ENCODE peak calls at places on chromosomes 5 and 9, in eight cellular contexts. One of them, this sample, is unnamed.

GRCh38 chr9:121975801-121976277 is 117.3 kb downstream of the TTLL11 start:
- DNase-seq in GM23248: peak; percentile 72
- DNase-seq in CD4-positive, alpha-beta memory T cell: no peak
- DNase-seq in tibial artery: no peak
- DNase-seq in aorta: no peak
- DNase-seq in fibroblast of lung: peak; percentile 61
- DNase-seq in ascending aorta: no peak
- DNase-seq in stomach: peak; percentile 50
- DNase-seq in this sample: no peak

GRCh38 chr5:141742144-141742543 is 60.1 kb upstream of the ARAP3 start:
- DNase-seq in GM23248: no peak
- DNase-seq in CD4-positive, alpha-beta memory T cell: no peak
- DNase-seq in tibial artery: no peak
- DNase-seq in aorta: no peak
- DNase-seq in fibroblast of lung: no peak
- DNase-seq in ascending aorta: no peak
- DNase-seq in stomach: no peak
- DNase-seq in this sample: no peak

GRCh38 chr9:110244616-110245015 is 11.7 kb downstream of the TXN start:
- DNase-seq in GM23248: no peak
- DNase-seq in CD4-positive, alpha-beta memory T cell: no peak
- DNase-seq in tibial artery: no peak
- DNase-seq in aorta: no peak
- DNase-seq in fibroblast of lung: no peak
- DNase-seq in ascending aorta: no peak
- DNase-seq in stomach: no peak
- DNase-seq in this sample: no peak

GRCh38 chr5:137263319-137263718 is 235.8 kb downstream of the SPOCK1 start:
- DNase-seq in GM23248: no peak
- DNase-seq in CD4-positive, alpha-beta memory T cell: peak; percentile 35
- DNase-seq in tibial artery: no peak
- DNase-seq in aorta: no peak
- DNase-seq in fibroblast of lung: no peak
- DNase-seq in ascending aorta: no peak
- DNase-seq in stomach: no peak
- DNase-seq in this sample: no peak

GRCh38 chr5:78896128-78896527 is 89.0 kb downstream of the ARSB start:
- DNase-seq in GM23248: peak; percentile 88
- DNase-seq in CD4-positive, alpha-beta memory T cell: no peak
- DNase-seq in tibial artery: no peak
- DNase-seq in aorta: no peak
- DNase-seq in fibroblast of lung: peak; percentile 75
- DNase-seq in ascending aorta: no peak
- DNase-seq in stomach: no peak
- DNase-seq in this sample: no peak

GRCh38 chr5:136054133-136054996 is 25.6 kb downstream of the TGFBI start:
- DNase-seq in GM23248: peak; percentile 61
- DNase-seq in CD4-positive, alpha-beta memory T cell: no peak
- DNase-seq in tibial artery: no peak
- DNase-seq in aorta: peak; percentile 44
- DNase-seq in fibroblast of lung: peak; percentile 79
- DNase-seq in ascending aorta: no peak
- DNase-seq in stomach: no peak
- DNase-seq in this sample: no peak

GRCh38 chr5:125549322-125549871 is 803.0 kb upstream of the ZNF608 start:
- DNase-seq in GM23248: no peak
- DNase-seq in CD4-positive, alpha-beta memory T cell: no peak
- DNase-seq in tibial artery: no peak
- DNase-seq in aorta: no peak
- DNase-seq in fibroblast of lung: peak; percentile 86
- DNase-seq in ascending aorta: no peak
- DNase-seq in stomach: no peak
- DNase-seq in this sample: no peak

GRCh38 chr5:157109744-157110143 is 900 bp upstream of the HAVCR2 start:
- DNase-seq in GM23248: no peak
- DNase-seq in CD4-positive, alpha-beta memory T cell: no peak
- DNase-seq in tibial artery: no peak
- DNase-seq in aorta: no peak
- DNase-seq in fibroblast of lung: no peak
- DNase-seq in ascending aorta: no peak
- DNase-seq in stomach: no peak
- DNase-seq in this sample: no peak

GRCh38 chr9:13149454-13149853 is 130.0 kb downstream of the MPDZ start:
- DNase-seq in GM23248: no peak
- DNase-seq in CD4-positive, alpha-beta memory T cell: no peak
- DNase-seq in tibial artery: no peak
- DNase-seq in aorta: no peak
- DNase-seq in fibroblast of lung: no peak
- DNase-seq in ascending aorta: no peak
- DNase-seq in stomach: no peak
- DNase-seq in this sample: no peak

GRCh38 chr9:111984075-111984802 is 87.6 kb downstream of the UGCG start:
- DNase-seq in GM23248: no peak
- DNase-seq in CD4-positive, alpha-beta memory T cell: no peak
- DNase-seq in tibial artery: no peak
- DNase-seq in aorta: no peak
- DNase-seq in fibroblast of lung: no peak
- DNase-seq in ascending aorta: peak; percentile 48
- DNase-seq in stomach: no peak
- DNase-seq in this sample: no peak
- H3K27ac ChIP-seq in GM23248: no peak overlapping the region
- H3K27ac ChIP-seq in CD4-positive, alpha-beta memory T cell: no peak overlapping the region
- H3K27ac ChIP-seq in tibial artery: no peak overlapping the region
- H3K27ac ChIP-seq in aorta: no peak overlapping the region
- H3K27ac ChIP-seq in fibroblast of lung: no peak overlapping the region
- H3K27ac ChIP-seq in ascending aorta: no peak overlapping the region
- H3K27ac ChIP-seq in stomach: no peak overlapping the region
- H3K27ac ChIP-seq in this sample: no peak overlapping the region

GRCh38 chr9:104961701-104962359 is 33.9 kb upstream of the ABCA1 start:
- DNase-seq in GM23248: peak; percentile 3
- DNase-seq in CD4-positive, alpha-beta memory T cell: no peak
- DNase-seq in tibial artery: no peak
- DNase-seq in aorta: no peak
- DNase-seq in fibroblast of lung: peak; percentile 51
- DNase-seq in ascending aorta: no peak
- DNase-seq in stomach: no peak
- DNase-seq in this sample: no peak
- H3K27ac ChIP-seq in GM23248: no peak overlapping the region
- H3K27ac ChIP-seq in CD4-positive, alpha-beta memory T cell: no peak overlapping the region
- H3K27ac ChIP-seq in tibial artery: no peak overlapping the region
- H3K27ac ChIP-seq in aorta: no peak overlapping the region
- H3K27ac ChIP-seq in fibroblast of lung: no peak overlapping the region
- H3K27ac ChIP-seq in ascending aorta: no peak overlapping the region
- H3K27ac ChIP-seq in stomach: no peak overlapping the region
- H3K27ac ChIP-seq in this sample: no peak overlapping the region

GRCh38 chr5:167576928-167577327 is 714.5 kb upstream of the WWC1 start:
- DNase-seq in GM23248: no peak
- DNase-seq in CD4-positive, alpha-beta memory T cell: no peak
- DNase-seq in tibial artery: no peak
- DNase-seq in aorta: no peak
- DNase-seq in fibroblast of lung: no peak
- DNase-seq in ascending aorta: no peak
- DNase-seq in stomach: no peak
- DNase-seq in this sample: no peak
- H3K27ac ChIP-seq in GM23248: no peak overlapping the region
- H3K27ac ChIP-seq in CD4-positive, alpha-beta memory T cell: no peak overlapping the region
- H3K27ac ChIP-seq in tibial artery: no peak overlapping the region
- H3K27ac ChIP-seq in aorta: no peak overlapping the region
- H3K27ac ChIP-seq in fibroblast of lung: no peak overlapping the region
- H3K27ac ChIP-seq in ascending aorta: no peak overlapping the region
- H3K27ac ChIP-seq in stomach: no peak overlapping the region
- H3K27ac ChIP-seq in this sample: no peak overlapping the region

DNA sequence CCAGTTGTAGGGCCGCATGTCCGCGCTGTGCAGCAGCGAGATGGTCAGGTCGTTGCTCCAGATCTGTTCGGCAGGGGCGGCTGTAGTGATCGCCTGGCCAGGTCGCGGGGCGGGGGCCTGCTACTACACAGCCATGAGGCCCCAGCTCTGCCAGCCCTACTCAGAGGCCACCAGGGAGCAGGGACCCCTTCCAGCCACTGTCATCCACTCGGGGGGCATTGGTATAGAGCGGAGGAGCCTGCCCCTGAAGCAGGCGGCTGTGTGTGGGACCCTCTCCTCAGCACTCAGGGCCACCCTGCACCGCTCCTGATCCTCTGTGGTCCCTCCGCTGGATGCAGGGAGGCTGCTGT is 1.7 kb downstream of the FBXW5 start:
- DNase-seq in GM23248: no peak
- DNase-seq in CD4-positive, alpha-beta memory T cell: no peak
- DNase-seq in tibial artery: no peak
- DNase-seq in aorta: no peak
- DNase-seq in fibroblast of lung: no peak
- DNase-seq in ascending aorta: no peak
- DNase-seq in stomach: no peak
- DNase-seq in this sample: no peak
- H3K27ac ChIP-seq in GM23248: no peak overlapping the region
- H3K27ac ChIP-seq in CD4-positive, alpha-beta memory T cell: no peak overlapping the region
- H3K27ac ChIP-seq in tibial artery: peak overlapping the region; percentile 91
- H3K27ac ChIP-seq in aorta: no peak overlapping the region
- H3K27ac ChIP-seq in fibroblast of lung: no peak overlapping the region
- H3K27ac ChIP-seq in ascending aorta: no peak overlapping the region
- H3K27ac ChIP-seq in stomach: no peak overlapping the region
- H3K27ac ChIP-seq in this sample: no peak overlapping the region

GRCh38 chr9:114080195-114080772 is 2.2 kb upstream of the AMBP start:
- DNase-seq in GM23248: no peak
- DNase-seq in CD4-positive, alpha-beta memory T cell: no peak
- DNase-seq in tibial artery: no peak
- DNase-seq in aorta: no peak
- DNase-seq in fibroblast of lung: no peak
- DNase-seq in ascending aorta: peak; percentile 28
- DNase-seq in stomach: no peak
- DNase-seq in this sample: no peak
- H3K27ac ChIP-seq in GM23248: no peak overlapping the region
- H3K27ac ChIP-seq in CD4-positive, alpha-beta memory T cell: no peak overlapping the region
- H3K27ac ChIP-seq in tibial artery: no peak overlapping the region
- H3K27ac ChIP-seq in aorta: no peak overlapping the region
- H3K27ac ChIP-seq in fibroblast of lung: no peak overlapping the region
- H3K27ac ChIP-seq in ascending aorta: no peak overlapping the region
- H3K27ac ChIP-seq in stomach: peak overlapping the region; percentile 80
- H3K27ac ChIP-seq in this sample: no peak overlapping the region

DNA sequence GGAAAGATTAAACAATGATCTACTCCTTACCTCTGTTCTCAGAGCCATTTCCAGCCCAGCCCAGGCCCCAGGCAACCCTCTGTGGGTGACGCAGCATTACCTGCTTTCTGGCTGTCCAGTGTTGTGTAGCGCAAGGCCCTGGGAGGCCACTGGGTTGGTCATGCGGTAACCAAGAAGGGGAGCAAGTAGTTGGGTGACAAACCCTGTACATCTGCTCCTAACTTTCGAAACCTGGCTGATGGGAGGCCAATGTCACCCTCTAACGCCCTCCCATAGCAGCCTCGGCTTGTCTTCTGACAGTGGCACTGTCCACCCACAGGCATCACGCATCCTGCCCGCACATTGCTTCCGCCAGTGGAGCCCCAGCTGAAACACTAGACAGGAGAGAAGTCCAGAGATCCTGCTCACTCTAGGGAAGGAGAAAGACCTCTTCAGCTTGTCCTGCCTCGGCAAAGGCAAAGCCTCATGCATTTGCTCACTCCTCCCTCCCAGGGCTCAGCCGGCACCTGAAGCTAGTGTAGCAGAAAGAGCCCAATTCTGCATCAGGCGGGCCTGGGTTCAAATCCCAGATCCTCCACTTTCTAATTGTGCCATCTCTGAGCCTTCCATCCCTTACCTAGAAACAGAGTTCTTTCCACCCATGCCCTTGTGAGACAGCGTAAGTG is 94.6 kb downstream of the ADAMTS2 start:
- DNase-seq in GM23248: no peak
- DNase-seq in CD4-positive, alpha-beta memory T cell: no peak
- DNase-seq in tibial artery: no peak
- DNase-seq in aorta: no peak
- DNase-seq in fibroblast of lung: no peak
- DNase-seq in ascending aorta: peak; percentile 60
- DNase-seq in stomach: no peak
- DNase-seq in this sample: no peak
- H3K27ac ChIP-seq in GM23248: no peak overlapping the region
- H3K27ac ChIP-seq in CD4-positive, alpha-beta memory T cell: no peak overlapping the region
- H3K27ac ChIP-seq in tibial artery: no peak overlapping the region
- H3K27ac ChIP-seq in aorta: no peak overlapping the region
- H3K27ac ChIP-seq in fibroblast of lung: no peak overlapping the region
- H3K27ac ChIP-seq in ascending aorta: no peak overlapping the region
- H3K27ac ChIP-seq in stomach: no peak overlapping the region
- H3K27ac ChIP-seq in this sample: no peak overlapping the region

GRCh38 chr5:148952097-148952828 is 110.6 kb downstream of the SH3TC2 start:
- DNase-seq in GM23248: no peak
- DNase-seq in CD4-positive, alpha-beta memory T cell: no peak
- DNase-seq in tibial artery: no peak
- DNase-seq in aorta: no peak
- DNase-seq in fibroblast of lung: no peak
- DNase-seq in ascending aorta: no peak
- DNase-seq in stomach: no peak
- DNase-seq in this sample: no peak

GRCh38 chr5:148950892-148951291 is 112.0 kb downstream of the SH3TC2 start:
- DNase-seq in GM23248: no peak
- DNase-seq in CD4-positive, alpha-beta memory T cell: no peak
- DNase-seq in tibial artery: no peak
- DNase-seq in aorta: no peak
- DNase-seq in fibroblast of lung: no peak
- DNase-seq in ascending aorta: no peak
- DNase-seq in stomach: no peak
- DNase-seq in this sample: no peak

GRCh38 chr5:148951612-148952011 is 111.2 kb downstream of the SH3TC2 start:
- DNase-seq in GM23248: no peak
- DNase-seq in CD4-positive, alpha-beta memory T cell: no peak
- DNase-seq in tibial artery: no peak
- DNase-seq in aorta: no peak
- DNase-seq in fibroblast of lung: no peak
- DNase-seq in ascending aorta: no peak
- DNase-seq in stomach: no peak
- DNase-seq in this sample: no peak

DNA sequence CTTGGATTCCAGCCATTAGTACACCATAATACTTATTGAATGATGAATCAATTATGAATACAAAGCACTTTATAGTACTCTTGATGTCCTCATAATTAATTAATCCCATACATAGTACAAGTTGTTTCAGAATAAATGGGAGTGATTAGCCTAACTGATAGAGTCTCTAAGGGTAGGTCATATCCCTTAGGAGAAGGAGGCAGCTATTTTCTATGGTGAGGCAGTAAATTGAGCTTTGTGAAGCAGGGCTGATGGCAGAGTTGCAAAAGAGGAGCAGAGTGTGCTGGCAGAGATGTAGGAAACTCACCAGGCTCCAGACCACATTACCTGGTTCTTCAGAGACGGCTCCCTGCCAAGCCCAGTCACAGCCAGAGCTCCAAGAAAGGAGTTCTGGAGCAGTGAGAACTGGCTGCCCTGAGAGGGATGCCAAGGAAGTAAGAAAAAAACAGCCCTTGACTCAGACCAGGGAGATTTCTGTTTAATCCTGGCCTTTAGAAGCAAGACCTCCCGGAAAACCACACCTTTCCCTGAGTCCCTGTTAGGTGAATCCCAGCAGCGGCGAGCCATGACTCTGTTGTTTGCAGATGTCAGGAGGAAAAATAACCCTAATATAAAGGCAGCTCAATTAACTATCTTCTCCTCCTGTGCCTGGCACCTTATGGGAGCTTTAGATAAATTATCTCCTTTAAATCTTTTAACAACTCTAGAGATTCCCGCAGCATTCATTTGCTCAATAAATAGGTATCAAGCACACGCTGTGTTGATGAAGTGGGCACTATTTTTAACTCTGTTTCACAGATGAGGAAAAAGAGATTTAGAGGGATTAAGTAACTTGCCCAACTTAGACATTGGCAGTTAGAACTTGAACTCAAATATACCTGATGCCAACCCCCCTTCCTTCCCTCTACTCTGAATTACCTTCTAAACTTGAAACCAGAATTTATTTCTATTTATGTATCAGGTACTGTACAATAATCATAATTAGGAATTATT is 112.7 kb downstream of the SH3TC2 start:
- DNase-seq in GM23248: peak; percentile 57
- DNase-seq in CD4-positive, alpha-beta memory T cell: no peak
- DNase-seq in tibial artery: no peak
- DNase-seq in aorta: peak; percentile 85
- DNase-seq in fibroblast of lung: no peak
- DNase-seq in ascending aorta: peak; percentile 82
- DNase-seq in stomach: no peak
- DNase-seq in this sample: peak; percentile 25
- H3K27ac ChIP-seq in GM23248: no peak overlapping the region
- H3K27ac ChIP-seq in CD4-positive, alpha-beta memory T cell: no peak overlapping the region
- H3K27ac ChIP-seq in tibial artery: peak overlapping the region; percentile 8
- H3K27ac ChIP-seq in aorta: peak overlapping the region; percentile 95
- H3K27ac ChIP-seq in fibroblast of lung: no peak overlapping the region
- H3K27ac ChIP-seq in ascending aorta: peak overlapping the region; percentile 72
- H3K27ac ChIP-seq in stomach: no peak overlapping the region
- H3K27ac ChIP-seq in this sample: no peak overlapping the region